ENCODE peak calls at places on chromosomes 3 and 15, in four cellular contexts. One of them, this sample, is unnamed.

GRCh38 chr3:192851821-192852352 is 65.8 kb downstream of the MB21D2 start:
- DNase-seq in HCT116: peak
- DNase-seq in H1: no peak
- DNase-seq in HepG2: peak
- DNase-seq in this sample: peak

GRCh38 chr3:33383951-33384350 is 56.3 kb downstream of the UBP1 start:
- DNase-seq in HCT116: no peak
- DNase-seq in H1: no peak
- DNase-seq in HepG2: no peak
- DNase-seq in this sample: no peak

GRCh38 chr3:29026959-29027358 is 253.9 kb upstream of the RBMS3 start:
- DNase-seq in HCT116: no peak
- DNase-seq in H1: no peak
- DNase-seq in HepG2: no peak
- DNase-seq in this sample: no peak

GRCh38 chr3:40292637-40293036 is 16.9 kb upstream of the EIF1B start:
- DNase-seq in HCT116: no peak
- DNase-seq in H1: no peak
- DNase-seq in HepG2: no peak
- DNase-seq in this sample: no peak

GRCh38 chr3:145692751-145693150 is 468.2 kb downstream of the PLOD2 start:
- DNase-seq in HCT116: no peak
- DNase-seq in H1: no peak
- DNase-seq in HepG2: no peak
- DNase-seq in this sample: no peak

GRCh38 chr3:187368251-187368733 is at the start of gene RTP4:
- DNase-seq in HCT116: no peak
- DNase-seq in H1: no peak
- DNase-seq in HepG2: peak
- DNase-seq in this sample: peak

GRCh38 chr15:80567721-80568157 is 127.4 kb upstream of the ABHD17C start:
- DNase-seq in HCT116: peak
- DNase-seq in H1: no peak
- DNase-seq in HepG2: peak
- DNase-seq in this sample: peak

GRCh38 chr3:4398906-4399305 is 68.2 kb downstream of the SUMF1 start:
- DNase-seq in HCT116: no peak
- DNase-seq in H1: no peak
- DNase-seq in HepG2: no peak
- DNase-seq in this sample: no peak

GRCh38 chr3:38127611-38128302 is 9.2 kb downstream of the ACAA1 start:
- DNase-seq in HCT116: no peak
- DNase-seq in H1: no peak
- DNase-seq in HepG2: no peak
- DNase-seq in this sample: no peak

GRCh38 chr3:166446986-166447385 is 609.8 kb upstream of the BCHE start:
- DNase-seq in HCT116: no peak
- DNase-seq in H1: no peak
- DNase-seq in HepG2: no peak
- DNase-seq in this sample: peak

GRCh38 chr3:166446291-166446690 is 609.1 kb upstream of the BCHE start:
- DNase-seq in HCT116: no peak
- DNase-seq in H1: no peak
- DNase-seq in HepG2: no peak
- DNase-seq in this sample: no peak

GRCh38 chr3:166444336-166444735 is 607.1 kb upstream of the BCHE start:
- DNase-seq in HCT116: no peak
- DNase-seq in H1: no peak
- DNase-seq in HepG2: no peak
- DNase-seq in this sample: no peak

GRCh38 chr3:166445865-166446264 is 608.6 kb upstream of the BCHE start:
- DNase-seq in HCT116: no peak
- DNase-seq in H1: no peak
- DNase-seq in HepG2: no peak
- DNase-seq in this sample: no peak

DNA sequence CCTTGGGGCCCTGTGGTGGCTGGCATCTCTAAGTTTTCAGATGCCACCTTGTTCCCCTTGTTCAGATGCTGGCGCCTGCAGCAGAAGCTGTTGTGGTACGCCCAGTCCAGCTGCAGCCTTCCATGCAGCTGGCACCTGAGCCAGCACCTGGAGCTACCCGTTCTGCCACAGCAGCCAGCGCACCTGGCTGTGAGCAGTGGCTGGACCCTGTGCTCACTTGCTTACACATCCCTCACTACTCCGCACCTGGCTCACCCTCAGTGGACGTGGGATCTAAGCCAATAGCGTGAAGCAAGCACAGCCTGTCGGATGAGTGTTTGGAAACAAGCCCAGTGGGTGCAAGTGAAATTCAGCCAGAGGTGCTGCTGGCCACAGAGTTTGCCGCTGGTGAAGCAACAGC is 607.5 kb upstream of the BCHE start:
- DNase-seq in HCT116: no peak
- DNase-seq in H1: no peak
- DNase-seq in HepG2: no peak
- DNase-seq in this sample: peak
- TF ChIP-seq JUND in HCT116: no peak
- TF ChIP-seq JUND in H1: no peak
- TF ChIP-seq JUND in HepG2: no peak
- TF ChIP-seq JUND in this sample: no peak

DNA sequence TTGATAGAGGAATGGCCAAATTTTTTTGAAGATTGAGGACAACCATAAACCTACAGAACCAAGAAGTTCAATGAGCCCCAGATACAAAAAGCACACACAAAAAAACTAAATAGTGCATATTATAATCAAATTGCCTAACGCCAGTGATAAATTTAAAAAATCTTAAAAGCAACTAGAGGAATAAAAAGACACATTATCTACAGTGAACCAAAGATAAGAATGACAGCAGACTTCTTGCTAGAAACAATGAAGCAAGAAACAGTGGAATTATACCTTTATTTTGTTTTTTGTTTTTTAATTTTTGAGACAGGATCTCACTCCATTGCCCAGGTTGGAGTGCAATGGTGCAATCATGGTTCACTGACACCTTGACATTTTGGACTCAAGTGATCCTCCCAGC is 9.9 kb upstream of the SAMD7 start:
- DNase-seq in HCT116: no peak
- DNase-seq in H1: no peak
- DNase-seq in HepG2: no peak
- DNase-seq in this sample: no peak
- TF ChIP-seq JUND in HCT116: no peak
- TF ChIP-seq JUND in H1: no peak
- TF ChIP-seq JUND in HepG2: no peak
- TF ChIP-seq JUND in this sample: no peak

GRCh38 chr15:84604804-84605203 is 4.0 kb downstream of the ZSCAN2 start:
- DNase-seq in HCT116: no peak
- DNase-seq in H1: no peak
- DNase-seq in HepG2: no peak
- DNase-seq in this sample: no peak
- TF ChIP-seq JUND in HCT116: no peak
- TF ChIP-seq JUND in H1: no peak
- TF ChIP-seq JUND in HepG2: no peak
- TF ChIP-seq JUND in this sample: no peak

GRCh38 chr15:99980791-99981190 is 247.6 kb upstream of the LYSMD4 start:
- DNase-seq in HCT116: no peak
- DNase-seq in H1: no peak
- DNase-seq in HepG2: no peak
- DNase-seq in this sample: no peak

GRCh38 chr15:99981223-99981647 is 248.0 kb upstream of the LYSMD4 start:
- DNase-seq in HCT116: no peak
- DNase-seq in H1: no peak
- DNase-seq in HepG2: no peak
- DNase-seq in this sample: no peak

GRCh38 chr15:99982662-99983061 is 249.4 kb upstream of the LYSMD4 start:
- DNase-seq in HCT116: no peak
- DNase-seq in H1: no peak
- DNase-seq in HepG2: no peak
- DNase-seq in this sample: no peak

GRCh38 chr15:99983171-99983891 is 250.1 kb upstream of the LYSMD4 start:
- DNase-seq in HCT116: no peak
- DNase-seq in H1: peak
- DNase-seq in HepG2: no peak
- DNase-seq in this sample: no peak

GRCh38 chr15:99981839-99982658 is 248.8 kb upstream of the LYSMD4 start:
- DNase-seq in HCT116: no peak
- DNase-seq in H1: no peak
- DNase-seq in HepG2: no peak
- DNase-seq in this sample: no peak
- TF ChIP-seq JUND in HCT116: no peak
- TF ChIP-seq JUND in H1: no peak
- TF ChIP-seq JUND in HepG2: no peak
- TF ChIP-seq JUND in this sample: no peak

DNA sequence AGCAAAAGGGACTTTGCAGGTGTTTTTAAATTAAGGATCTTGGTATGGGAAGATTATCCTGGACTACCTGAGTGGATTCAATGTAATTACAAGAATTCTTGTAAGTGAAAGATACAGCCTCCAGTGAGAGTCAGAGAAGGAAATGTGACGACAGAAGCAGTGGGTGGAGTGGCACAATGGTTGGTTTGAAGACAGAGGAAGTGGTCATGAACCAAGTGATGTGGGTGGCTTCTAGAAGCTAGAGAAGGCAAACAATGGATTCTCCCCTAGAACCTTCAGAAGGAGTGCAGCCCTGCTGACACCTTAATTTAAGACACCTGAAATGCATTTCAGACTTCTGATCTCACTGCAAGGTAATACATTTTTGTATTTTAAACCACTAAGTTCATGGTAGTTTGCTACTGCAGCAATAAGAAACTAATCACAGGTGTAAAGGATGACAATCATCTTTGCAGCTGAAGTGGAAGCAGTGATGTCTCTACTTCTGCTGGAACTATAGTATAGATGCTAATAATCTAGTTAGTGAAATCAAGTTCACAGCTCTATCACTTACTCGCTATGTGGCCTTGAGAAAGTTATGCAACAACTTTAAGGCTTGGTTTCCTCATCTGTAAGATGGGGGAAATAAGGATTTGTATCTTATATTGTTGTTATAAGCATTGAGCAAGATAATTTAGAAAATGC is 403.4 kb upstream of the SUCLG2 start:
- DNase-seq in HCT116: no peak
- DNase-seq in H1: no peak
- DNase-seq in HepG2: no peak
- DNase-seq in this sample: no peak
- TF ChIP-seq JUND in HCT116: no peak
- TF ChIP-seq JUND in H1: no peak
- TF ChIP-seq JUND in HepG2: no peak
- TF ChIP-seq JUND in this sample: no peak

GRCh38 chr3:179005213-179005612 is 66.4 kb downstream of the ZMAT3 start:
- DNase-seq in HCT116: no peak
- DNase-seq in H1: no peak
- DNase-seq in HepG2: no peak
- DNase-seq in this sample: no peak

GRCh38 chr3:178996399-178996798 is 75.2 kb downstream of the ZMAT3 start:
- DNase-seq in HCT116: no peak
- DNase-seq in H1: no peak
- DNase-seq in HepG2: no peak
- DNase-seq in this sample: no peak

GRCh38 chr3:179000144-179000543 is 71.5 kb downstream of the ZMAT3 start:
- DNase-seq in HCT116: no peak
- DNase-seq in H1: no peak
- DNase-seq in HepG2: no peak
- DNase-seq in this sample: no peak

GRCh38 chr3:179005706-179006105 is 65.9 kb downstream of the ZMAT3 start:
- DNase-seq in HCT116: no peak
- DNase-seq in H1: no peak
- DNase-seq in HepG2: no peak
- DNase-seq in this sample: no peak

DNA sequence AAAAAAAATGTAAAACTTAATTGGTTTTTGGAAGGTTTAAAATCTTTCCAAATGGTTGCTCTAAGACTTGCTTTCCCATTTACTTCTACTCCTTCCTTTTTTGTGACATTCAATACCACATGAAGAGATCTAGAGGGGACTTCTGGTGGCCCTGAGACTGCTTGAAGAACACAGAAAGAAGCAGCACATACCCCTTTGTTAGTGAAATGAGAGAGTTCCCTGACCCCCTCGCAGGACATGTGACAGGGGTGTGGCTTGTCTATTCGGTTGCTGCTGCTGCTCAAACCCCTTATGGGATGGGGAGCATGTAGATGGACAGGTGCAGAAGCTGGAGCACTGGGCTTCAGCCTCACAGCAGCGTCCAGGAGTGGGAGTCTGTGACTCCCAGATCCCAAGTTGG is 71.0 kb downstream of the ZMAT3 start:
- DNase-seq in HCT116: no peak
- DNase-seq in H1: no peak
- DNase-seq in HepG2: no peak
- DNase-seq in this sample: no peak
- TF ChIP-seq JUND in HCT116: no peak
- TF ChIP-seq JUND in H1: no peak
- TF ChIP-seq JUND in HepG2: no peak
- TF ChIP-seq JUND in this sample: no peak

GRCh38 chr3:76961284-76961683 is 78.6 kb upstream of the ROBO2 start:
- DNase-seq in HCT116: no peak
- DNase-seq in H1: no peak
- DNase-seq in HepG2: no peak
- DNase-seq in this sample: no peak
- TF ChIP-seq JUND in HCT116: no peak
- TF ChIP-seq JUND in H1: no peak
- TF ChIP-seq JUND in HepG2: no peak
- TF ChIP-seq JUND in this sample: no peak

GRCh38 chr15:100309984-100310291 is 31.8 kb downstream of the ADAMTS17 start:
- DNase-seq in HCT116: no peak
- DNase-seq in H1: no peak
- DNase-seq in HepG2: no peak
- DNase-seq in this sample: no peak
- TF ChIP-seq JUND in HCT116: no peak
- TF ChIP-seq JUND in H1: no peak
- TF ChIP-seq JUND in HepG2: no peak
- TF ChIP-seq JUND in this sample: no peak

GRCh38 chr3:18758047-18758704 is 333.0 kb upstream of the SATB1 start:
- DNase-seq in HCT116: peak
- DNase-seq in H1: no peak
- DNase-seq in HepG2: peak
- DNase-seq in this sample: no peak
- TF ChIP-seq JUND in HCT116: no peak
- TF ChIP-seq JUND in H1: peak
- TF ChIP-seq JUND in HepG2: no peak
- TF ChIP-seq JUND in this sample: no peak

This sample was measured in T47D.